ENCODE peak calls at places on chromosomes 12 and 14, in four cellular contexts. One of them, this sample, is unnamed.

GRCh38 chr14:67999693-68000384 is 180.3 kb downstream of the RAD51B start:
- DNase-seq in hepatocyte: peak; percentile 17
- DNase-seq in PC-9: no peak
- DNase-seq in mammary epithelial cell: peak; percentile 59
- DNase-seq in this sample: peak; percentile 79

GRCh38 chr14:52153939-52154338 is 85.1 kb upstream of the NID2 start:
- DNase-seq in hepatocyte: no peak
- DNase-seq in PC-9: no peak
- DNase-seq in mammary epithelial cell: no peak
- DNase-seq in this sample: no peak

GRCh38 chr14:76698191-76698590 is 63.1 kb upstream of the VASH1 start:
- DNase-seq in hepatocyte: no peak
- DNase-seq in PC-9: no peak
- DNase-seq in mammary epithelial cell: no peak
- DNase-seq in this sample: no peak

GRCh38 chr12:112936927-112937326 is 1.3 kb upstream of the OAS3 start:
- DNase-seq in hepatocyte: no peak
- DNase-seq in PC-9: peak; percentile 80
- DNase-seq in mammary epithelial cell: peak; percentile 92
- DNase-seq in this sample: no peak

GRCh38 chr14:50417853-50418252 is 21.2 kb upstream of the CDKL1 start:
- DNase-seq in hepatocyte: no peak
- DNase-seq in PC-9: no peak
- DNase-seq in mammary epithelial cell: no peak
- DNase-seq in this sample: peak; percentile 78

GRCh38 chr14:96501383-96501745 is 818 bp upstream of the PAPOLA start:
- DNase-seq in hepatocyte: peak; percentile 5
- DNase-seq in PC-9: no peak
- DNase-seq in mammary epithelial cell: no peak
- DNase-seq in this sample: no peak

GRCh38 chr14:65815127-65815526 is 402.6 kb downstream of the FUT8 start:
- DNase-seq in hepatocyte: no peak
- DNase-seq in PC-9: no peak
- DNase-seq in mammary epithelial cell: no peak
- DNase-seq in this sample: no peak

GRCh38 chr12:122841544-122842321 is 6.5 kb downstream of the HIP1R start:
- DNase-seq in hepatocyte: peak; percentile 26
- DNase-seq in PC-9: peak; percentile 81
- DNase-seq in mammary epithelial cell: peak; percentile 57
- DNase-seq in this sample: peak; percentile 90

GRCh38 chr14:104680806-104681688 is 8.4 kb upstream of the INF2 start:
- DNase-seq in hepatocyte: peak; percentile 76
- DNase-seq in PC-9: peak; percentile 74
- DNase-seq in mammary epithelial cell: peak; percentile 89
- DNase-seq in this sample: peak; percentile 94

GRCh38 chr14:71311061-71311460 is 403.8 kb downstream of the PCNX1 start:
- DNase-seq in hepatocyte: no peak
- DNase-seq in PC-9: no peak
- DNase-seq in mammary epithelial cell: no peak
- DNase-seq in this sample: no peak

GRCh38 chr14:99546230-99546879 is 57.7 kb downstream of the CCDC85C start:
- DNase-seq in hepatocyte: no peak
- DNase-seq in PC-9: no peak
- DNase-seq in mammary epithelial cell: no peak
- DNase-seq in this sample: no peak

GRCh38 chr12:77102691-77103090 is 37.3 kb upstream of the E2F7 start:
- DNase-seq in hepatocyte: no peak
- DNase-seq in PC-9: no peak
- DNase-seq in mammary epithelial cell: peak; percentile 59
- DNase-seq in this sample: peak; percentile 80

GRCh38 chr14:54652188-54652889 is 85.4 kb downstream of the SAMD4A start:
- DNase-seq in hepatocyte: peak; percentile 90
- DNase-seq in PC-9: peak; percentile 98
- DNase-seq in mammary epithelial cell: peak; percentile 98
- DNase-seq in this sample: peak; percentile 99

GRCh38 chr14:71799831-71800230 is 132.4 kb upstream of the RGS6 start:
- DNase-seq in hepatocyte: no peak
- DNase-seq in PC-9: no peak
- DNase-seq in mammary epithelial cell: no peak
- DNase-seq in this sample: peak; percentile 37

GRCh38 chr12:52168019-52168717 is 23.6 kb downstream of the KRT80 start:
- DNase-seq in hepatocyte: peak; percentile 91
- DNase-seq in PC-9: no peak
- DNase-seq in mammary epithelial cell: peak; percentile 54
- DNase-seq in this sample: peak; percentile 57

GRCh38 chr12:52975820-52976573 is 27.1 kb downstream of the KRT18 start:
- DNase-seq in hepatocyte: peak; percentile 83
- DNase-seq in PC-9: peak; percentile 61
- DNase-seq in mammary epithelial cell: peak; percentile 25
- DNase-seq in this sample: peak; percentile 59

GRCh38 chr12:2160043-2160442 is 107.3 kb downstream of the CACNA1C start:
- DNase-seq in hepatocyte: no peak
- DNase-seq in PC-9: no peak
- DNase-seq in mammary epithelial cell: no peak
- DNase-seq in this sample: no peak

GRCh38 chr14:31159682-31160296 is 47.8 kb downstream of the HECTD1 start:
- DNase-seq in hepatocyte: peak; percentile 21
- DNase-seq in PC-9: no peak
- DNase-seq in mammary epithelial cell: no peak
- DNase-seq in this sample: peak; percentile 88

GRCh38 chr14:31466554-31466953 is 9.2 kb upstream of the DTD2 start:
- DNase-seq in hepatocyte: no peak
- DNase-seq in PC-9: no peak
- DNase-seq in mammary epithelial cell: no peak
- DNase-seq in this sample: no peak

GRCh38 chr14:95504135-95505029 is 12.1 kb downstream of the SYNE3 start:
- DNase-seq in hepatocyte: no peak
- DNase-seq in PC-9: no peak
- DNase-seq in mammary epithelial cell: no peak
- DNase-seq in this sample: peak; percentile 87

GRCh38 chr14:76653875-76654572 is 107.2 kb upstream of the VASH1 start:
- DNase-seq in hepatocyte: peak; percentile 23
- DNase-seq in PC-9: no peak
- DNase-seq in mammary epithelial cell: no peak
- DNase-seq in this sample: no peak

GRCh38 chr14:89340782-89341181 is 76.3 kb downstream of the FOXN3 start:
- DNase-seq in hepatocyte: no peak
- DNase-seq in PC-9: no peak
- DNase-seq in mammary epithelial cell: no peak
- DNase-seq in this sample: peak; percentile 15

GRCh38 chr12:14836336-14837210 is 6.8 kb downstream of the ART4 start:
- DNase-seq in hepatocyte: peak; percentile 68
- DNase-seq in PC-9: peak; percentile 93
- DNase-seq in mammary epithelial cell: peak; percentile 84
- DNase-seq in this sample: peak; percentile 92

GRCh38 chr14:66859063-66859671 is 330.1 kb upstream of the GARIN2 start:
- DNase-seq in hepatocyte: no peak
- DNase-seq in PC-9: no peak
- DNase-seq in mammary epithelial cell: peak; percentile 35
- DNase-seq in this sample: no peak

GRCh38 chr12:569803-570236 is 93.4 kb downstream of the NINJ2 start:
- DNase-seq in hepatocyte: peak; percentile 95
- DNase-seq in PC-9: peak; percentile 61
- DNase-seq in mammary epithelial cell: peak; percentile 77
- DNase-seq in this sample: peak; percentile 95

GRCh38 chr14:74960702-74961101 is 5.3 kb upstream of the PGF start:
- DNase-seq in hepatocyte: no peak
- DNase-seq in PC-9: no peak
- DNase-seq in mammary epithelial cell: no peak
- DNase-seq in this sample: no peak

DNA sequence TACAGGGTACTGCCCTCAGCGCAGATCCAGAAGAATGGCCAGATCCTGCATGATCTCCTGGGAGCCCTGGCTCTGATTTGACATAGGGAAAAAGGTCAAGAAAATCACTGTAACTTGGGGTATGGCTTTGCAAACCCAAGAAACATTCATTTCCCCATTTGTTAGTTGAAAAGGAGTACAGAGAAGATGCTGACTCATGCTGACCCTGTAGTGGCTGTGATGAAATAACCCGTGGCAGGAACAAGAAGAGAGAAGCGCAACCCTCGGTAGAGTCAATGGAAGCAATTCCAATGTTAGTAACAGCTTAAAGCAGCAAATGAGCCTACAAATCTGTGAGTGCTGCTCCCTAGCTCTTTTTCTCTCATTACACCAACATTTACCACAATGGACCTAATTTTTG is 281.6 kb upstream of the NPAS3 start:
- DNase-seq in hepatocyte: no peak
- DNase-seq in PC-9: no peak
- DNase-seq in mammary epithelial cell: peak; percentile 62
- DNase-seq in this sample: peak; percentile 37
- H2AFZ ChIP-seq in hepatocyte: no peak overlapping the region
- H2AFZ ChIP-seq in PC-9: no peak overlapping the region
- H2AFZ ChIP-seq in mammary epithelial cell: peak overlapping the region; percentile 68
- H2AFZ ChIP-seq in this sample: no peak overlapping the region

DNA sequence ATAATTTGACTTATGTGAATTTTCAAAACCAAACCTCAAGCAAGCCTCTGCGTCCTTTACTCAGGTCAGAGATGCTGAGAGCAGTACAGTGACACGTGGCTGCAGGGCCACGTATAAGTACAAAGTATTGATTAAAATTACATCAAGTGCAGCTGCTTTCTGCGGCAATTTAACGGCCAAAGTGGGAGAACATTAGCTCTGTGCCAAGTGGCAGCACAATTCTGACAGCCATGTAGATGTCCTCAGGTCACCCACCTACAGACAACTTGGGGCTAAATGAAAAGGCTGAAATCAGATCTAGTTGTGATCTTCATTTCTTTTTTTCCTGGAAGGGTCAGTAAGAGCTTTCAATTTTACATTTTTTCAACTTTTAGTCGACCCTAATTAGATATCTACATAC is 17.9 kb downstream of the PPM1H start:
- DNase-seq in hepatocyte: no peak
- DNase-seq in PC-9: no peak
- DNase-seq in mammary epithelial cell: no peak
- DNase-seq in this sample: no peak
- TF ChIP-seq EZH2 in hepatocyte: no peak
- TF ChIP-seq EZH2 in PC-9: no peak
- TF ChIP-seq EZH2 in mammary epithelial cell: no peak
- TF ChIP-seq EZH2 in this sample: no peak

GRCh38 chr12:124715121-124715990 is 147.9 kb upstream of the NCOR2 start:
- DNase-seq in hepatocyte: peak; percentile 42
- DNase-seq in PC-9: peak; percentile 82
- DNase-seq in mammary epithelial cell: no peak
- DNase-seq in this sample: peak; percentile 35
- H2AFZ ChIP-seq in hepatocyte: no peak overlapping the region
- H2AFZ ChIP-seq in PC-9: peak overlapping the region; percentile 66
- H2AFZ ChIP-seq in mammary epithelial cell: no peak overlapping the region
- H2AFZ ChIP-seq in this sample: no peak overlapping the region

DNA sequence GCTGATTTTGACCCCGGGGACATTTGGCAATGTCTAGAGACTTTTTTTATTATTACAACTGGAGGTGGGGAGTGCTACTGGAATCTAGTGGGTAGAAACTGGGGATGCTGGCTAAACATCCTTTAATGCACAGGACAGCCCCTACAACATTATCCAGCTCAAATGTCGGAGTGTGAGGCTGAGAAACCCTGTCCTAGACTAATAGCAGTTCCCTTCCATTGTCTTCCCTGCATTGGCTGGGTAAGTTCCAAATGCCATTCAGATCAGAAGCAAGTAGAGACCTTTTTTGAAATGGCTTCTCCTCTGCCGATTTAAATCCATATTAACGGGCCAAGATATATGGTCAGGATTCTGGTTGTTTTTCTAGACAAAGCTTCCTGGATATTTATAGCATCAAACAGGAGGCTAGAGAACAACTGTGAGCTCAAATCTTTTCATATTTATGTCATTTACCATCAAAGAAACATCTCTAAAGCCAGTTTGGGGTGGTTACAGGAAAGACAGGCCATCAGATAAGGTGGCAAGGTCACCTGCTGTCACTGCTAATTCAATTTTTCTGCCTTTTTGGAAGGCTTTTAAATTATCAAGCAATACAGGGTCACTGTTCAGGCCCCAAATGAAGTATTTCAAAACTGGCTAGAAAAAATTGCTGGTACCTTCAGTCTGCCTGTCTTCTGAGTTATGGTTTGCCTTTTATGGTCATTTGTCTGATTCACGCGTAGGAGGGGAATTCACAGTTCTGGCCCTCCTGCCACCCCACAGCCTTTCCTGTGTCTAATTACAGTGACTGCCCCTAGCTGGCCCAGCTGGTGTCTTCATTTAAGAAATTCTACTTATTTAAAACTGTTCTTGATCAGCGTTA is 20.1 kb upstream of the AKAP5 start:
- DNase-seq in hepatocyte: peak; percentile 20
- DNase-seq in PC-9: no peak
- DNase-seq in mammary epithelial cell: peak; percentile 80
- DNase-seq in this sample: peak; percentile 67
- TF ChIP-seq EZH2 in hepatocyte: no peak
- TF ChIP-seq EZH2 in PC-9: no peak
- TF ChIP-seq EZH2 in mammary epithelial cell: no peak
- TF ChIP-seq EZH2 in this sample: no peak

GRCh38 chr12:6946033-6946919 is 2.5 kb downstream of the C12orf57 start:
- DNase-seq in hepatocyte: peak; percentile 95
- DNase-seq in PC-9: peak; percentile 98
- DNase-seq in mammary epithelial cell: peak; percentile 97
- DNase-seq in this sample: no peak
- H2AFZ ChIP-seq in hepatocyte: peak overlapping the region; percentile 36
- H2AFZ ChIP-seq in PC-9: peak overlapping the region; percentile 82
- H2AFZ ChIP-seq in mammary epithelial cell: peak overlapping the region; percentile 70
- H2AFZ ChIP-seq in this sample: no peak overlapping the region

DNA sequence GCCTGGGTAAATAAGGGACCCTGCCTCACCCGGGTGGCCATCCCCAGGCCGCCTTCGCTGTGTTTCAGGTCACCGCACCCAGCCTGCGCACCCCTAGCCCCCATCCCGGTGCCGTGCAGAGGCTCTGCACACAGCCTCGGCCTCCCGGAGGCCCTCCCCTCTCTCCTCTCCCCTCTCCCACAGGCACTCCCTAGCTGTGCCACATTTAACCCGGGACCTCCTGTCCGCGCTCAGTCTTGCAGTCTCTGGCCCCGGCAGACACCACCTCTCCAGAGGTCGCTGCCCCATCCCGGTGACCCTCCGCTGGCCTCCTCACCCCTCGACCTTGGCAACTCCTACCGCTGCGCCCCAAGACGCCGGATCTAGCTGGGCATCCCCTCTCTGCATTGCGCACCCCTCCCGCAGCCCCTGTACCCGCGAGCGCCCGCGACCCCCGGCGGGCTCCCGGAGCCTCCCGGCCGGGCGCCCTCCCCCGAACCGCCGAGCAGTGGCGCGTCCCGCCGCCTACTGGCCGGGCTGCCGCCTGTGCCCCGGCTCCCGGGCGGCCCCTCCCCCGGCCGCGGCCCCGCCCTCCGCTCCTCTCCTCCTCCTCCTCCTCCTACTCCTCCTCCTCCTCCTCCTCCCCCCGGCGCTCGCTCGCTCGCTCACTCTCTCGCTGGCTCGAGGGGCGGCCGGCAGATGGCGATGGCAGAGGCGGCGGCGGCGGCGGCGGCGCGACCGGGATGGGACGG is 120.7 kb downstream of the AACS start:
- DNase-seq in hepatocyte: peak; percentile 85
- DNase-seq in PC-9: peak; percentile 38
- DNase-seq in mammary epithelial cell: peak; percentile 69
- DNase-seq in this sample: peak; percentile 71
- TF ChIP-seq EZH2 in hepatocyte: no peak
- TF ChIP-seq EZH2 in PC-9: no peak
- TF ChIP-seq EZH2 in mammary epithelial cell: no peak
- TF ChIP-seq EZH2 in this sample: no peak

This sample was measured in GM23248.